ENCODE peak calls at places on chromosomes 5 and 9, in nine cellular contexts. One of them, this sample, is unnamed. For H3K4me1 and H3K9me3, the result is how much of the 10 kb centered on the place peaks cover.

GRCh38 chr5:151618907-151619306 is 27.8 kb upstream of the FAT2 start:
- DNase-seq in cardiac muscle cell: no peak
- DNase-seq in CD8-positive, alpha-beta memory T cell: no peak
- DNase-seq in psoas muscle: no peak
- DNase-seq in A673: no peak
- DNase-seq in uterus: no peak
- DNase-seq in left ventricle myocardium inferior: no peak
- DNase-seq in breast epithelium: no peak
- DNase-seq in upper lobe of right lung: no peak
- DNase-seq in this sample: no peak

GRCh38 chr9:4491621-4491975 is 1.3 kb downstream of the SLC1A1 start:
- DNase-seq in cardiac muscle cell: no peak
- DNase-seq in breast epithelium: no peak
- DNase-seq in CD8-positive, alpha-beta memory T cell: no peak
- DNase-seq in psoas muscle: no peak
- DNase-seq in A673: no peak
- DNase-seq in left ventricle myocardium inferior: no peak
- DNase-seq in uterus: no peak
- DNase-seq in upper lobe of right lung: peak
- DNase-seq in this sample: no peak

GRCh38 chr5:89236900-89237299 is 353.9 kb upstream of the MEF2C start:
- DNase-seq in CD8-positive, alpha-beta memory T cell: no peak
- DNase-seq in uterus: no peak
- DNase-seq in A673: no peak
- DNase-seq in left ventricle myocardium inferior: no peak
- DNase-seq in cardiac muscle cell: no peak
- DNase-seq in psoas muscle: no peak
- DNase-seq in breast epithelium: no peak
- DNase-seq in upper lobe of right lung: no peak
- DNase-seq in this sample: no peak

GRCh38 chr9:135849186-135849585 is 58.2 kb downstream of the CAMSAP1 start:
- DNase-seq in A673: no peak
- DNase-seq in upper lobe of right lung: no peak
- DNase-seq in CD8-positive, alpha-beta memory T cell: no peak
- DNase-seq in breast epithelium: no peak
- DNase-seq in uterus: no peak
- DNase-seq in cardiac muscle cell: no peak
- DNase-seq in left ventricle myocardium inferior: no peak
- DNase-seq in psoas muscle: no peak
- DNase-seq in this sample: no peak

GRCh38 chr9:7088598-7088997 is 330.8 kb downstream of the KDM4C start:
- DNase-seq in cardiac muscle cell: peak
- DNase-seq in CD8-positive, alpha-beta memory T cell: no peak
- DNase-seq in upper lobe of right lung: no peak
- DNase-seq in psoas muscle: no peak
- DNase-seq in A673: peak
- DNase-seq in uterus: no peak
- DNase-seq in breast epithelium: no peak
- DNase-seq in left ventricle myocardium inferior: no peak
- DNase-seq in this sample: peak

GRCh38 chr5:171571663-171572062 is 152.2 kb downstream of the FGF18 start:
- DNase-seq in upper lobe of right lung: no peak
- DNase-seq in breast epithelium: no peak
- DNase-seq in CD8-positive, alpha-beta memory T cell: no peak
- DNase-seq in A673: peak
- DNase-seq in uterus: no peak
- DNase-seq in left ventricle myocardium inferior: no peak
- DNase-seq in cardiac muscle cell: peak
- DNase-seq in psoas muscle: no peak
- DNase-seq in this sample: no peak

GRCh38 chr9:33106827-33107621 is 30.6 kb upstream of the SMU1 start:
- DNase-seq in CD8-positive, alpha-beta memory T cell: no peak
- DNase-seq in psoas muscle: peak
- DNase-seq in cardiac muscle cell: peak
- DNase-seq in A673: no peak
- DNase-seq in upper lobe of right lung: no peak
- DNase-seq in breast epithelium: peak
- DNase-seq in left ventricle myocardium inferior: peak
- DNase-seq in uterus: peak
- DNase-seq in this sample: peak

GRCh38 chr5:72402381-72402890 is 82.3 kb downstream of the PTCD2 start:
- DNase-seq in left ventricle myocardium inferior: no peak
- DNase-seq in upper lobe of right lung: no peak
- DNase-seq in psoas muscle: no peak
- DNase-seq in uterus: no peak
- DNase-seq in CD8-positive, alpha-beta memory T cell: no peak
- DNase-seq in breast epithelium: no peak
- DNase-seq in cardiac muscle cell: no peak
- DNase-seq in A673: no peak
- DNase-seq in this sample: no peak

GRCh38 chr9:121651295-121652036 is at the start of gene DAB2IP:
- DNase-seq in upper lobe of right lung: peak
- DNase-seq in uterus: peak
- DNase-seq in left ventricle myocardium inferior: peak
- DNase-seq in A673: peak
- DNase-seq in psoas muscle: peak
- DNase-seq in cardiac muscle cell: peak
- DNase-seq in breast epithelium: no peak
- DNase-seq in CD8-positive, alpha-beta memory T cell: no peak
- DNase-seq in this sample: peak

GRCh38 chr9:121652838-121653231 is 1.4 kb downstream of the DAB2IP start:
- DNase-seq in breast epithelium: no peak
- DNase-seq in uterus: no peak
- DNase-seq in left ventricle myocardium inferior: no peak
- DNase-seq in cardiac muscle cell: no peak
- DNase-seq in CD8-positive, alpha-beta memory T cell: no peak
- DNase-seq in upper lobe of right lung: no peak
- DNase-seq in A673: no peak
- DNase-seq in psoas muscle: no peak
- DNase-seq in this sample: no peak

GRCh38 chr9:121651014-121651294 is 480 bp upstream of the DAB2IP start:
- DNase-seq in left ventricle myocardium inferior: no peak
- DNase-seq in psoas muscle: no peak
- DNase-seq in A673: peak
- DNase-seq in cardiac muscle cell: no peak
- DNase-seq in uterus: no peak
- DNase-seq in upper lobe of right lung: no peak
- DNase-seq in breast epithelium: no peak
- DNase-seq in CD8-positive, alpha-beta memory T cell: no peak
- DNase-seq in this sample: no peak

GRCh38 chr9:121650220-121651013 is 1.0 kb upstream of the DAB2IP start:
- DNase-seq in A673: peak
- DNase-seq in psoas muscle: peak
- DNase-seq in CD8-positive, alpha-beta memory T cell: no peak
- DNase-seq in upper lobe of right lung: peak
- DNase-seq in breast epithelium: no peak
- DNase-seq in left ventricle myocardium inferior: peak
- DNase-seq in uterus: peak
- DNase-seq in cardiac muscle cell: peak
- DNase-seq in this sample: peak

DNA sequence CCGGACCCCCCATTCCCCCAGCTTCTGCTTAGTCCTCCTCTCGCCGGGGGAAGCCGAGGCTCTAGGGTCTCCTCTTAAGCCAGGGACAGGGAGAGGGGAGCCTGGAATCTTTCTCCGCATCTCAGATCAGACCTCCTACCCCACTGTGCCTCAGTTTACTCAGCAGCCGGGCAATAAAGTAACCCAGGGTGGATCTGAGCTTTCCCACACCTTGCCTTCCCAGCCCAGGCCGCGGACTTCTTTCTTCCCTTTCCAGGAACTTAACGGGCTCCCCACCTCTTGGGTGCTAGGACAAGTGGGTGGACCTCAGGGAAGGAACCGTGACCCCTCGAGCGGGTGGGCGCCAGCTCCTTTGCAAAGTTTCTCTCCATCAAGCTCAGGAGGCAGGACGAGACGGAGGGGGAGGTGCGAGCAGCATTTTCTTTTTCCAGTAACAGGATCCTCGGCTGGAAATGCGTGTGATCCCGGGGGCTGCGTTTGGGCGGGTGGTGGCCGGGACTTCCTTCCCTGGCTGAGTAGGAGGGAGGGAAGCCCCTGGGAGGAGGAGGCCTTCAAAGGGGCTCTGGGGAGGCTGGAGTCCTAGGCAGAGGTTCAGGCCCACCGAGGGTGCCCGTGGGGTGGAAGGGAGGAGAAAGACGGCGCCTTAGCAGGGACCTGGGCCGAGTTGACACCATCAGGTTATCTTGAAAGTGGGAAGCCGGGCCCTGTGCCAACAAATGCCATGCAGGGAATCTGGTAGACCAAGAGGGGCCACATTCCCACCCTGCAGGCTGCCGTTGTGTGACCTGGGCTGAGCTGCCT is 803 bp downstream of the DAB2IP start:
- DNase-seq in upper lobe of right lung: no peak
- DNase-seq in left ventricle myocardium inferior: peak
- DNase-seq in breast epithelium: no peak
- DNase-seq in CD8-positive, alpha-beta memory T cell: no peak
- DNase-seq in uterus: peak
- DNase-seq in A673: peak
- DNase-seq in psoas muscle: peak
- DNase-seq in cardiac muscle cell: no peak
- DNase-seq in this sample: peak
- H3K27ac ChIP-seq in upper lobe of right lung: peak
- H3K27ac ChIP-seq in left ventricle myocardium inferior: peak
- H3K27ac ChIP-seq in breast epithelium: peak
- H3K27ac ChIP-seq in CD8-positive, alpha-beta memory T cell: no peak
- H3K27ac ChIP-seq in uterus: peak
- H3K27ac ChIP-seq in A673: peak
- H3K27ac ChIP-seq in psoas muscle: peak
- H3K27ac ChIP-seq in cardiac muscle cell: peak
- H3K27ac ChIP-seq in this sample: peak

GRCh38 chr9:132066057-132066456 is 13.6 kb downstream of the MED27 start:
- DNase-seq in A673: no peak
- DNase-seq in psoas muscle: no peak
- DNase-seq in cardiac muscle cell: no peak
- DNase-seq in upper lobe of right lung: no peak
- DNase-seq in CD8-positive, alpha-beta memory T cell: no peak
- DNase-seq in uterus: no peak
- DNase-seq in breast epithelium: no peak
- DNase-seq in left ventricle myocardium inferior: no peak
- DNase-seq in this sample: no peak

GRCh38 chr9:132074736-132075135 is 4.9 kb downstream of the MED27 start:
- DNase-seq in uterus: no peak
- DNase-seq in A673: no peak
- DNase-seq in psoas muscle: no peak
- DNase-seq in CD8-positive, alpha-beta memory T cell: no peak
- DNase-seq in upper lobe of right lung: no peak
- DNase-seq in left ventricle myocardium inferior: no peak
- DNase-seq in cardiac muscle cell: peak
- DNase-seq in breast epithelium: no peak
- DNase-seq in this sample: no peak

GRCh38 chr9:132071847-132072507 is 7.7 kb downstream of the MED27 start:
- DNase-seq in upper lobe of right lung: no peak
- DNase-seq in breast epithelium: no peak
- DNase-seq in A673: no peak
- DNase-seq in CD8-positive, alpha-beta memory T cell: no peak
- DNase-seq in uterus: no peak
- DNase-seq in left ventricle myocardium inferior: no peak
- DNase-seq in psoas muscle: no peak
- DNase-seq in cardiac muscle cell: no peak
- DNase-seq in this sample: no peak

GRCh38 chr9:132068604-132069003 is 11.1 kb downstream of the MED27 start:
- DNase-seq in uterus: no peak
- DNase-seq in upper lobe of right lung: no peak
- DNase-seq in breast epithelium: no peak
- DNase-seq in A673: no peak
- DNase-seq in CD8-positive, alpha-beta memory T cell: no peak
- DNase-seq in psoas muscle: no peak
- DNase-seq in left ventricle myocardium inferior: no peak
- DNase-seq in cardiac muscle cell: no peak
- DNase-seq in this sample: no peak

DNA sequence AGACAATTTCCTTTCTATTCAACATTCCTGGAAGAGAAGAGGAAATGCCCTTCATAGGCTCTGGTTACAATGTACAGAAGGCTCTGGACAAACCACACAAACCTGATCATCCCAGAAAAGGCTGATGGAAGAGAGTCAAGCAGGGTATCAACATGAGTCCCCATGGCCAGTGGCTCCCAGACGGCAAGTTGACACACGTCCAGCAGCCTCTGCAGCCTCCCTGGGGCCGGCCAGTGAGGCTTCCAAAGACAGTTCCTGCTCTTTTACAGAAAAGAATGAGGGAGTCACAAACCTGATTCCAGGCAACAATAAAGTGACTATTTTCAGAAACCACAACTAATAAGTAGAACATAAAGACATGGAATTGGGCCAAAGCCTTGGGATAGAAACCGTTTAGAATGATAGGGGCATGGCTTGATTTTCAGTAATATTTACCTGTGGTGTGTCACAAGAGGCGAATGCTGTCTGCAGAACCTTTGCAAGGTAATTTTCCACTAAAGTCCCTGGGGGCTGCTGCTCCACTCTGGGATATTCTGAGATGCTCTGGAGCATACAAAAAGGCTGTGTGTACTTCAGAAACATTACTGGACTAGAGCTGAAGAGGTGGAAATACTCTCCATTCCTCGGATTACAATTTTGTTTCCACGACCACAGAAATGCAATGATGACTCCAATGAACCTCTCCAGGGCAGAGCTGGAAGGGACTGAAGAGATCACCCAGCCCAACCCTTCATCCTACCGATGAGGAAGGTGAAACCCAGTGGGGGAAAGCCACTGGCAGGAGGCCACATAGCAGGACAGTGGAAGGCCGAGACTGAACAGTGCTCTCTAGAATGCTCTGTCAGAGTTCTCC is 10.4 kb downstream of the MED27 start:
- DNase-seq in uterus: no peak
- DNase-seq in breast epithelium: no peak
- DNase-seq in A673: no peak
- DNase-seq in left ventricle myocardium inferior: no peak
- DNase-seq in cardiac muscle cell: peak
- DNase-seq in upper lobe of right lung: no peak
- DNase-seq in CD8-positive, alpha-beta memory T cell: no peak
- DNase-seq in psoas muscle: no peak
- DNase-seq in this sample: no peak
- H3K4me1 ChIP-seq in uterus: under half
- H3K4me1 ChIP-seq in breast epithelium: under half
- H3K4me1 ChIP-seq in A673: under half
- H3K4me1 ChIP-seq in left ventricle myocardium inferior: under half
- H3K4me1 ChIP-seq in cardiac muscle cell: under half
- H3K4me1 ChIP-seq in upper lobe of right lung: under half
- H3K4me1 ChIP-seq in CD8-positive, alpha-beta memory T cell: under half
- H3K4me1 ChIP-seq in psoas muscle: under half
- H3K4me1 ChIP-seq in this sample: under half

DNA sequence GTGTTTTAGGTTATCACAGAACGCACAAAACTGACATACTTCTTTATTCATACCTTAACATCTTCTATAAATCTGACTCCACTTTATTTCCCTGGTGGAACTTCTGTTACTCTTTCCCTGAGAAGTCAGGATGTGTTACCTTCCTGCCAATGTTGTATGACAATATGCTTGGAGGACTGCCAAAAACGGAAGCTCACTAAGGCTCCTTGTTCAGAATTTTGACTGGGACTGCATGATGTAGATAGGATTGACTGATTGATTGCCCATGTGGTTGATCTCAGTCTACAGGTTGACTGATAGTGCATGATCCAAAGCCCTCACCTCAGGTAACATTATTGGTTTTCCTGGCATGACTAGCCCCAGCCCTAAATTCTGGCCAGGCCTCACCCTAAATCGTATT is 319.4 kb downstream of the TLR4 start:
- DNase-seq in breast epithelium: no peak
- DNase-seq in psoas muscle: no peak
- DNase-seq in left ventricle myocardium inferior: no peak
- DNase-seq in upper lobe of right lung: no peak
- DNase-seq in uterus: no peak
- DNase-seq in A673: no peak
- DNase-seq in cardiac muscle cell: no peak
- DNase-seq in CD8-positive, alpha-beta memory T cell: no peak
- DNase-seq in this sample: no peak
- H3K9me3 ChIP-seq in breast epithelium: under half
- H3K9me3 ChIP-seq in psoas muscle: under half
- H3K9me3 ChIP-seq in left ventricle myocardium inferior: under half
- H3K9me3 ChIP-seq in upper lobe of right lung: under half
- H3K9me3 ChIP-seq in uterus: under half
- H3K9me3 ChIP-seq in A673: under half
- H3K9me3 ChIP-seq in cardiac muscle cell: under half
- H3K9me3 ChIP-seq in CD8-positive, alpha-beta memory T cell: under half
- H3K9me3 ChIP-seq in this sample: under half

GRCh38 chr5:142314129-142314528 is 10.7 kb downstream of the SPRY4 start:
- DNase-seq in CD8-positive, alpha-beta memory T cell: no peak
- DNase-seq in upper lobe of right lung: no peak
- DNase-seq in psoas muscle: no peak
- DNase-seq in uterus: no peak
- DNase-seq in cardiac muscle cell: no peak
- DNase-seq in A673: no peak
- DNase-seq in left ventricle myocardium inferior: no peak
- DNase-seq in breast epithelium: no peak
- DNase-seq in this sample: peak

GRCh38 chr5:142313275-142313674 is 11.5 kb downstream of the SPRY4 start:
- DNase-seq in left ventricle myocardium inferior: no peak
- DNase-seq in breast epithelium: no peak
- DNase-seq in psoas muscle: no peak
- DNase-seq in upper lobe of right lung: no peak
- DNase-seq in CD8-positive, alpha-beta memory T cell: no peak
- DNase-seq in cardiac muscle cell: no peak
- DNase-seq in A673: no peak
- DNase-seq in uterus: no peak
- DNase-seq in this sample: no peak

GRCh38 chr5:142313693-142314092 is 11.1 kb downstream of the SPRY4 start:
- DNase-seq in uterus: no peak
- DNase-seq in A673: no peak
- DNase-seq in psoas muscle: no peak
- DNase-seq in upper lobe of right lung: no peak
- DNase-seq in CD8-positive, alpha-beta memory T cell: no peak
- DNase-seq in left ventricle myocardium inferior: no peak
- DNase-seq in breast epithelium: no peak
- DNase-seq in cardiac muscle cell: peak
- DNase-seq in this sample: no peak

GRCh38 chr5:142315231-142315900 is 9.5 kb downstream of the SPRY4 start:
- DNase-seq in uterus: no peak
- DNase-seq in breast epithelium: no peak
- DNase-seq in psoas muscle: no peak
- DNase-seq in A673: no peak
- DNase-seq in CD8-positive, alpha-beta memory T cell: no peak
- DNase-seq in left ventricle myocardium inferior: no peak
- DNase-seq in upper lobe of right lung: no peak
- DNase-seq in cardiac muscle cell: no peak
- DNase-seq in this sample: no peak

GRCh38 chr5:142314606-142315005 is 10.2 kb downstream of the SPRY4 start:
- DNase-seq in A673: no peak
- DNase-seq in left ventricle myocardium inferior: no peak
- DNase-seq in breast epithelium: no peak
- DNase-seq in CD8-positive, alpha-beta memory T cell: no peak
- DNase-seq in psoas muscle: no peak
- DNase-seq in uterus: no peak
- DNase-seq in cardiac muscle cell: no peak
- DNase-seq in upper lobe of right lung: peak
- DNase-seq in this sample: no peak
- H3K27ac ChIP-seq in A673: no peak
- H3K27ac ChIP-seq in left ventricle myocardium inferior: peak
- H3K27ac ChIP-seq in breast epithelium: no peak
- H3K27ac ChIP-seq in CD8-positive, alpha-beta memory T cell: no peak
- H3K27ac ChIP-seq in psoas muscle: no peak
- H3K27ac ChIP-seq in uterus: no peak
- H3K27ac ChIP-seq in cardiac muscle cell: no peak
- H3K27ac ChIP-seq in upper lobe of right lung: no peak
- H3K27ac ChIP-seq in this sample: no peak

This sample was measured in right cardiac atrium.